ENCODE peak calls at places on chromosomes 11 and 22, in five cellular contexts. J, K, Q, Y and C are unnamed samples.
A peak's percentile ranks its signal among the peaks of the same experiment; 100 is the strongest.

GRCh38 chr11:20050551-20051333 is 109.5 kb downstream of the DBX1 start:
- DNase-seq in J (no peak), Q (no peak), K (peak; percentile 66), Y (no peak), C (no peak)

GRCh38 chr11:13222285-13222684 is 55.3 kb upstream of the BMAL1 start:
- DNase-seq in K (no peak), Q (no peak), J (no peak), Y (no peak), C (no peak)

GRCh38 chr11:57641426-57641825 is 8.3 kb downstream of the YPEL4 start:
- DNase-seq in Y (no peak), K (peak; percentile 5), J (no peak), Q (no peak), C (no peak)

GRCh38 chr11:47786373-47786772 is 19.2 kb upstream of the FNBP4 start:
- DNase-seq in J (no peak), Y (no peak), Q (no peak), K (no peak), C (no peak)

GRCh38 chr11:105265859-105266258 is 126.3 kb upstream of the CARD18 start:
- DNase-seq in J (no peak), K (no peak), Y (no peak), Q (no peak), C (no peak)

GRCh38 chr22:28601915-28602314 is 77.7 kb downstream of the TTC28 start:
- DNase-seq in Y (no peak), K (no peak), J (no peak), Q (no peak), C (no peak)

GRCh38 chr22:41910599-41911291 is 4.1 kb downstream of the SHISA8 start:
- DNase-seq in Q (no peak), K (no peak), Y (peak; percentile 38), J (no peak), C (no peak)

GRCh38 chr11:46273511-46274205 is 3.8 kb upstream of the CREB3L1 start:
- DNase-seq in J (no peak), Q (no peak), K (no peak), Y (no peak), C (no peak)

GRCh38 chr11:33377852-33378385 is 120.7 kb downstream of the HIPK3 start:
- DNase-seq in Q (no peak), K (no peak), J (no peak), Y (no peak), C (no peak)

GRCh38 chr11:10779086-10779485 is 28.0 kb downstream of the CTR9 start:
- DNase-seq in K (no peak), Y (no peak), Q (no peak), J (no peak), C (no peak)

GRCh38 chr11:64459016-64459415 is 100.1 kb downstream of the RPS6KA4 start:
- DNase-seq in Y (no peak), Q (no peak), K (no peak), J (no peak), C (no peak)

GRCh38 chr11:12813371-12814225 is 139.4 kb downstream of the TEAD1 start:
- DNase-seq in K (no peak), J (no peak), Q (no peak), Y (no peak), C (no peak)

GRCh38 chr11:115141715-115142114 is 362.5 kb downstream of the CADM1 start:
- DNase-seq in Y (no peak), J (no peak), Q (no peak), K (no peak), C (no peak)

GRCh38 chr11:120512727-120513435 is 1.3 kb downstream of the GRIK4 start:
- DNase-seq in Y (no peak), K (no peak), J (no peak), Q (no peak), C (no peak)

GRCh38 chr22:17807571-17808410 is 33.5 kb upstream of the BID start:
- DNase-seq in J (no peak), Q (no peak), K (peak; percentile 62), Y (no peak), C (no peak)

GRCh38 chr22:45441158-45441557 is 27.7 kb downstream of the RIBC2 start:
- DNase-seq in J (no peak), K (peak; percentile 8), Q (no peak), Y (peak; percentile 26), C (no peak)

GRCh38 chr11:84290647-84291046 is 1004.5 kb upstream of the CCDC90B start:
- DNase-seq in J (no peak), K (no peak), Y (no peak), Q (no peak), C (no peak)

GRCh38 chr11:78290293-78291176 is 101.8 kb downstream of the USP35 start:
- DNase-seq in K (no peak), Y (no peak), J (no peak), Q (no peak), C (no peak)

GRCh38 chr11:113591122-113591521 is 115.0 kb downstream of the TMPRSS5 start:
- DNase-seq in J (no peak), Q (no peak), Y (no peak), K (no peak), C (no peak)

GRCh38 chr22:25741692-25742626 is at the start of gene MYO18B:
- DNase-seq in Y (no peak), Q (no peak), J (no peak), K (no peak), C (no peak)

GRCh38 chr22:23715811-23716355 is 25.1 kb downstream of the RGL4 start:
- DNase-seq in Y (no peak), J (no peak), K (no peak), Q (no peak), C (no peak)

GRCh38 chr22:45112136-45112879 is 51.4 kb upstream of the NUP50 start:
- DNase-seq in Y (no peak), J (no peak), K (no peak), Q (no peak), C (no peak)

GRCh38 chr11:106087815-106088435 is 10.5 kb downstream of the AASDHPPT start:
- DNase-seq in Y (peak; percentile 44), J (no peak), K (peak; percentile 10), Q (no peak), C (peak; percentile 6)

GRCh38 chr11:100010393-100010792 is 676.7 kb upstream of the ARHGAP42 start:
- DNase-seq in J (no peak), Q (no peak), Y (no peak), K (no peak), C (no peak)

GRCh38 chr11:282171-282570 is 4.0 kb downstream of the NLRP6 start:
- DNase-seq in J (no peak), K (no peak), Q (no peak), Y (no peak), C (no peak)

GRCh38 chr11:78022397-78023396 is at the start of gene KCTD14:
- DNase-seq in Y (no peak), J (no peak), K (no peak), Q (no peak), C (no peak)

GRCh38 chr22:37197451-37198289 is 9.6 kb upstream of the C1QTNF6 start:
- DNase-seq in K (no peak), Y (no peak), Q (no peak), J (no peak), C (no peak)

GRCh38 chr22:35740616-35741015 is 22.9 kb downstream of the APOL5 start:
- DNase-seq in J (no peak), K (no peak), Y (no peak), Q (peak; percentile 23), C (no peak)

GRCh38 chr11:64489831-64490441 is 101.1 kb upstream of the SLC22A12 start:
- DNase-seq in K (peak; percentile 6), J (peak; percentile 11), Q (no peak), Y (peak; percentile 66), C (peak; percentile 5)

GRCh38 chr22:46336119-46337078 is 885 bp downstream of the TRMU start:
- DNase-seq in Y (peak; percentile 31), Q (no peak), K (no peak), J (no peak), C (no peak)

GRCh38 chr11:96316869-96317268 is 26.1 kb downstream of the MAML2 start:
- DNase-seq in Q (no peak), J (no peak), K (no peak), Y (no peak), C (no peak)

GRCh38 chr11:65885808-65886536 is 2.3 kb downstream of the FIBP start:
- DNase-seq in K (no peak), Q (no peak), Y (no peak), J (no peak), C (no peak)